ENCODE peak calls at places on chromosomes 12 and 14, in four cellular contexts. One of them, this sample, is unnamed.
A peak's percentile ranks its signal among the peaks of the same experiment; 100 is the strongest.

GRCh38 chr14:100406505-100407131 is 83.5 kb downstream of the SLC25A47 start:
- DNase-seq in pancreas: peak; percentile 72
- DNase-seq in psoas muscle: peak; percentile 59
- DNase-seq in tibial artery: no peak
- DNase-seq in this sample: no peak

GRCh38 chr14:78975734-78976133 is 805.6 kb downstream of the NRXN3 start:
- DNase-seq in pancreas: no peak
- DNase-seq in psoas muscle: no peak
- DNase-seq in tibial artery: no peak
- DNase-seq in this sample: no peak

GRCh38 chr12:26799741-26800140 is 33.3 kb downstream of the ITPR2 start:
- DNase-seq in pancreas: no peak
- DNase-seq in psoas muscle: no peak
- DNase-seq in tibial artery: no peak
- DNase-seq in this sample: no peak

GRCh38 chr14:50533806-50534205 is 1.4 kb upstream of the MAP4K5 start:
- DNase-seq in pancreas: no peak
- DNase-seq in psoas muscle: no peak
- DNase-seq in tibial artery: no peak
- DNase-seq in this sample: no peak

GRCh38 chr14:101809671-101810514 is 48.4 kb downstream of the PPP2R5C start:
- DNase-seq in pancreas: peak; percentile 90
- DNase-seq in psoas muscle: peak; percentile 88
- DNase-seq in tibial artery: peak; percentile 94
- DNase-seq in this sample: peak; percentile 94

GRCh38 chr14:87975636-87976035 is 17.3 kb downstream of the GALC start:
- DNase-seq in pancreas: no peak
- DNase-seq in psoas muscle: no peak
- DNase-seq in tibial artery: no peak
- DNase-seq in this sample: no peak

GRCh38 chr12:132218915-132219314 is 74.7 kb downstream of the NOC4L start:
- DNase-seq in pancreas: no peak
- DNase-seq in psoas muscle: no peak
- DNase-seq in tibial artery: no peak
- DNase-seq in this sample: no peak

GRCh38 chr12:43812926-43813325 is 6.8 kb upstream of the TWF1 start:
- DNase-seq in pancreas: no peak
- DNase-seq in psoas muscle: no peak
- DNase-seq in tibial artery: no peak
- DNase-seq in this sample: no peak

GRCh38 chr14:52117433-52117832 is 48.6 kb upstream of the NID2 start:
- DNase-seq in pancreas: no peak
- DNase-seq in psoas muscle: no peak
- DNase-seq in tibial artery: no peak
- DNase-seq in this sample: no peak

GRCh38 chr14:51872396-51872795 is 12.0 kb downstream of the GNG2 start:
- DNase-seq in pancreas: no peak
- DNase-seq in psoas muscle: no peak
- DNase-seq in tibial artery: no peak
- DNase-seq in this sample: no peak

GRCh38 chr14:24411468-24412454 is 13.0 kb downstream of the NYNRIN start:
- DNase-seq in pancreas: no peak
- DNase-seq in psoas muscle: no peak
- DNase-seq in tibial artery: no peak
- DNase-seq in this sample: no peak

DNA sequence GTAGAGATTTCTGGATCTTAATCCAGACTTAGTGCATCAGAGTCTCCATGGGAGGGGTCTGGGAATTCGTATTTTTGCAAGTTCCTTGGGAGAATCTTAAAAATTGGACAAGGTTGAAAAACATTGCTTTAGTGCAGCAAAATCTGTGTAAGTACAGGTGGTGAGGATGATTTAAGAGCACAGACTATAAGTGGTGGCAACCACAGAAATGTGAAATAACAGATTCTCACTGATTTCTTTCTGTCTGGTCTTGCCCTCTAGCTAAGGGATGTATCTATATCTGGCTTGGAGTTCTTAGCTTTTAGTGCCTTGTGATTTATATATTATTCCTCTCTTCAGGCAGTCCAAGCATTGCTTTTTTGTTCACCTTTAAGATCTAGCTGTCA is 116.2 kb downstream of the DIP2B start:
- DNase-seq in pancreas: no peak
- DNase-seq in psoas muscle: no peak
- DNase-seq in tibial artery: no peak
- DNase-seq in this sample: no peak
- H3K4me1 ChIP-seq in pancreas: peaks cover 36% of the 10 kb centered on the region
- H3K4me1 ChIP-seq in psoas muscle: peaks cover 31% of the 10 kb centered on the region
- H3K4me1 ChIP-seq in tibial artery: no peaks in the 10 kb centered on the region
- H3K4me1 ChIP-seq in this sample: peaks cover 3% of the 10 kb centered on the region

GRCh38 chr12:39606712-39607423 is 12.7 kb downstream of the ABCD2 start:
- DNase-seq in pancreas: no peak
- DNase-seq in psoas muscle: no peak
- DNase-seq in tibial artery: no peak
- DNase-seq in this sample: no peak
- H3K4me3 ChIP-seq in pancreas: no peak overlapping the region
- H3K4me3 ChIP-seq in psoas muscle: no peak overlapping the region
- H3K4me3 ChIP-seq in tibial artery: no peak overlapping the region
- H3K4me3 ChIP-seq in this sample: no peak overlapping the region

GRCh38 chr12:92056290-92056689 is 89.4 kb downstream of the BTG1 start:
- DNase-seq in pancreas: no peak
- DNase-seq in psoas muscle: no peak
- DNase-seq in tibial artery: no peak
- DNase-seq in this sample: no peak
- H3K4me1 ChIP-seq in pancreas: peaks cover 12% of the 10 kb centered on the region
- H3K4me1 ChIP-seq in psoas muscle: no peaks in the 10 kb centered on the region
- H3K4me1 ChIP-seq in tibial artery: no peaks in the 10 kb centered on the region
- H3K4me1 ChIP-seq in this sample: peaks cover 4% of the 10 kb centered on the region

DNA sequence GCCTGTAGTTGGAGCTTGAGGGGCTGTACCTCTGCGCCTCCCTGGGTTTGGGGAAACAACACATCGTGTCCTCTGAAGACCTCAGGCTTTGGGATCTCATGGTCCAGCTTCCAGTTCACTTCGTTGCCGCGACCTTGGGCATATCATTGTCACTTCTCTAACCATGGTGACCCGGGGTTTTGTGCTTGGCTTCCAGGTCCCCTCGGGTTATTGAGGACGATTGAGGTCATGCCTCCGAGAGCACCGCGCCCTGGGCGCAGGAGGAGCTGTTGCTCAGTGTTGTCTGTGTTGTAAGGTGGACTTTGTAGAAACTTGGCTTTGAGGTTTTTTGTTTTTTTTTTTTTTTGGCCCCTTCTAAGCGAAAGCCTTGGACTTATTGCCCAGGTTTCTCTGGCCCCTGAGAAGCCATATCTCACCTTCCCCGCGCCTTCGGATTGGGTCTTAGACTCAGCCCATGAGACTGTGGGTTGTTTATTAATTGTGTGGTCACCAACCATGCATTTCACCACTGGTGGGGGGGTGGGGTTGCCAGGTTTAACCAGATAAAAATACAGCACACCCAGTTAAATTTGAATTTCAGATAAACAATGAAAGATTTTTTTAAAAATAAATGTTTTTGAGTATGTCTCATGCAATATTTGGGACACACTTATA is 2.6 kb downstream of the BCL7A start:
- DNase-seq in pancreas: peak; percentile 52
- DNase-seq in psoas muscle: no peak
- DNase-seq in tibial artery: no peak
- DNase-seq in this sample: no peak
- H3K4me3 ChIP-seq in pancreas: peak overlapping the region; percentile 15
- H3K4me3 ChIP-seq in psoas muscle: peak overlapping the region; percentile 79
- H3K4me3 ChIP-seq in tibial artery: peak overlapping the region; percentile 82
- H3K4me3 ChIP-seq in this sample: peak overlapping the region; percentile 95

GRCh38 chr12:55707841-55708694 is at the start of gene ITGA7:
- DNase-seq in pancreas: peak; percentile 68
- DNase-seq in psoas muscle: peak; percentile 93
- DNase-seq in tibial artery: peak; percentile 93
- DNase-seq in this sample: peak; percentile 72

GRCh38 chr12:55712154-55712553 is 3.7 kb upstream of the BLOC1S1 start:
- DNase-seq in pancreas: no peak
- DNase-seq in psoas muscle: peak; percentile 61
- DNase-seq in tibial artery: no peak
- DNase-seq in this sample: no peak

GRCh38 chr12:55706840-55707671 is 648 bp downstream of the ITGA7 start:
- DNase-seq in pancreas: no peak
- DNase-seq in psoas muscle: peak; percentile 84
- DNase-seq in tibial artery: peak; percentile 77
- DNase-seq in this sample: peak; percentile 81

GRCh38 chr12:55705802-55706402 is 1.8 kb downstream of the ITGA7 start:
- DNase-seq in pancreas: no peak
- DNase-seq in psoas muscle: peak; percentile 87
- DNase-seq in tibial artery: no peak
- DNase-seq in this sample: peak; percentile 65

GRCh38 chr12:55708695-55709233 is 1.1 kb upstream of the ITGA7 start:
- DNase-seq in pancreas: no peak
- DNase-seq in psoas muscle: peak; percentile 63
- DNase-seq in tibial artery: no peak
- DNase-seq in this sample: peak; percentile 77
- H3K4me1 ChIP-seq in pancreas: no peaks in the 10 kb centered on the region
- H3K4me1 ChIP-seq in psoas muscle: peaks cover 50% of the 10 kb centered on the region
- H3K4me1 ChIP-seq in tibial artery: no peaks in the 10 kb centered on the region
- H3K4me1 ChIP-seq in this sample: peaks cover 7% of the 10 kb centered on the region

GRCh38 chr12:661720-662486 is 1.3 kb downstream of the NINJ2 start:
- DNase-seq in pancreas: no peak
- DNase-seq in psoas muscle: no peak
- DNase-seq in tibial artery: peak; percentile 15
- DNase-seq in this sample: peak; percentile 59

GRCh38 chr12:663293-663871 is at the start of gene NINJ2:
- DNase-seq in pancreas: no peak
- DNase-seq in psoas muscle: no peak
- DNase-seq in tibial artery: no peak
- DNase-seq in this sample: no peak

GRCh38 chr12:664075-664778 is 982 bp upstream of the NINJ2 start:
- DNase-seq in pancreas: no peak
- DNase-seq in psoas muscle: no peak
- DNase-seq in tibial artery: no peak
- DNase-seq in this sample: peak; percentile 53

GRCh38 chr12:664779-665092 is 1.5 kb upstream of the NINJ2 start:
- DNase-seq in pancreas: no peak
- DNase-seq in psoas muscle: no peak
- DNase-seq in tibial artery: no peak
- DNase-seq in this sample: peak; percentile 41

GRCh38 chr12:662541-663292 is 528 bp downstream of the NINJ2 start:
- DNase-seq in pancreas: no peak
- DNase-seq in psoas muscle: no peak
- DNase-seq in tibial artery: no peak
- DNase-seq in this sample: peak; percentile 48
- H3K4me3 ChIP-seq in pancreas: no peak overlapping the region
- H3K4me3 ChIP-seq in psoas muscle: peak overlapping the region; percentile 15
- H3K4me3 ChIP-seq in tibial artery: peak overlapping the region; percentile 23
- H3K4me3 ChIP-seq in this sample: no peak overlapping the region

DNA sequence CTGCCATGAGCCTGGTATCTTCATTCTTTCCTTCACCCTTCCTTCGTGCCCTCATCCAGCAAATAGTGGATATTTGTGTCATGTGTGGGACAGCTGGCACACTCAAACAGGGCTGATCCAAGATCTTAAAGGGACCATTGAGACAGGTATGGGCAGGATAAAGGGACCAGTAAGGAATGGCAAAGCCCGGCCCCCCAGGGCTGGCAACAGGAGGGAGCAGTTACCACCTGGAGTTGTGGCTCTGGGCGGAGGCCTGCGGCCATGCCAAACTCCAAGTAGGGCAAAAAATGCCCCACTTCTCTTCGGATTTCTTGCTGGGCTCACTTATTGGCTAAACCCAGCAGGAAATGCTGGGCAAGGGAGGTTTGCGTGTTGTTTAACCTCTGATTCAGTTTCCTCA is 2.1 kb downstream of the OGFOD2 start:
- DNase-seq in pancreas: no peak
- DNase-seq in psoas muscle: no peak
- DNase-seq in tibial artery: no peak
- DNase-seq in this sample: no peak
- H3K4me1 ChIP-seq in pancreas: peaks cover 40% of the 10 kb centered on the region
- H3K4me1 ChIP-seq in psoas muscle: peaks cover 47% of the 10 kb centered on the region
- H3K4me1 ChIP-seq in tibial artery: peaks cover 1% of the 10 kb centered on the region
- H3K4me1 ChIP-seq in this sample: peaks cover 15% of the 10 kb centered on the region

DNA sequence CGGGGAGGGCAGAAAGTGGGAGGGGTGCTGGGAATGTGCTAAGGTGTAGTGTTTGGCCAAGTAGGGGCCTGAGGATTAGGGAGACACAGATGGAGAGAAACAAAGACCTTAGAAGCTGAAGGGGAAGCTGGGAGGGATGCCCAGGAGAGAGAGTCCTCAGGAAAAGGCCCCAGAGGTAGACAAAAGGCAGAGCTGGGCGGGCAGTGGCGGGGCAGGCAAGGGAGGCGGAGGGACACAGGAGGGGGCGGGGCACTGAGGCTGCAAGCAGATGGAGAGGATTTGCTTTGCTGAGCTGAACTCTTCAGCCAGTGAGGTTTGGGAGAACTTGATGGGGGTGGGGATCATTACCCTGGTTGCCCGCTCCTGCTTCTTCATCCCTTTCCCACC is 2.8 kb downstream of the PTMS start:
- DNase-seq in pancreas: no peak
- DNase-seq in psoas muscle: no peak
- DNase-seq in tibial artery: peak; percentile 78
- DNase-seq in this sample: no peak
- H3K4me3 ChIP-seq in pancreas: no peak overlapping the region
- H3K4me3 ChIP-seq in psoas muscle: peak overlapping the region; percentile 84
- H3K4me3 ChIP-seq in tibial artery: peak overlapping the region; percentile 93
- H3K4me3 ChIP-seq in this sample: peak overlapping the region; percentile 97

DNA sequence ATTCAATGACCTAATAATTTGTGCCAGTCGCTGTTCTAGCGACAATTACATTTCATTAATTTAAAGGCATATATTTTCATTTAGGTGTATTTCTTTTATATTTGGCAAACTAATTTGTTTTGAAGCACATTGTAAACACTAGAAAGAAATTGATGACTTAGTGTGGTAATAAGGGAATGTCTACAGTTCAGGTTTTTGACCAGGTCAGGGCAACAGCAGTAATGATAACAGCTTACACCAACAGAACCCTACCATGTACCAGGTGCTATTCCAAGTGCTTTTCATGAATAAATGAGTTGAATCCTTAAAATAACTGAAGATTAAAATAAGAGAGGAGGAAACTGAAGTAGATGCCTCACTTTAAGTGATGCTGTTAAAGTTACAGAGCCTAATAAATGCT is 85.4 kb upstream of the SLC38A2 start:
- DNase-seq in pancreas: no peak
- DNase-seq in psoas muscle: no peak
- DNase-seq in tibial artery: no peak
- DNase-seq in this sample: no peak
- H3K4me1 ChIP-seq in pancreas: peaks cover 14% of the 10 kb centered on the region
- H3K4me1 ChIP-seq in psoas muscle: peaks cover 50% of the 10 kb centered on the region
- H3K4me1 ChIP-seq in tibial artery: no peaks in the 10 kb centered on the region
- H3K4me1 ChIP-seq in this sample: no peaks in the 10 kb centered on the region

GRCh38 chr14:39265032-39265431 is 31.3 kb downstream of the MIA2 start:
- DNase-seq in pancreas: no peak
- DNase-seq in psoas muscle: no peak
- DNase-seq in tibial artery: no peak
- DNase-seq in this sample: no peak
- H3K4me3 ChIP-seq in pancreas: no peak overlapping the region
- H3K4me3 ChIP-seq in psoas muscle: peak overlapping the region; percentile 95
- H3K4me3 ChIP-seq in tibial artery: peak overlapping the region; percentile 98
- H3K4me3 ChIP-seq in this sample: peak overlapping the region; percentile 93

This sample was measured in ascending aorta.